ENCODE peak calls at places on chromosomes 2 and 18, in six cellular contexts. B, M, F, J, K and L are unnamed samples.

GRCh38 chr2:209808521-209808920 is 36.9 kb downstream of the UNC80 start:
- DNase-seq in K (no peak), F (no peak), B (no peak), J (no peak), M (no peak), L (no peak)

GRCh38 chr2:128310094-128310716 is 8.5 kb downstream of the HS6ST1 start:
- DNase-seq in M (peak), J (no peak), B (no peak), F (no peak), K (no peak), L (no peak)

GRCh38 chr2:209840434-209840833 is 68.8 kb downstream of the UNC80 start:
- DNase-seq in M (no peak), J (no peak), B (no peak), K (no peak), F (no peak), L (no peak)

GRCh38 chr2:32838418-32838817 is 108.3 kb upstream of the LTBP1 start:
- DNase-seq in K (no peak), B (no peak), F (no peak), J (no peak), M (no peak), L (no peak)

GRCh38 chr2:231123362-231123898 is 1.4 kb downstream of the HTR2B start:
- DNase-seq in K (no peak), F (no peak), J (no peak), M (no peak), B (no peak), L (peak)

GRCh38 chr2:159438720-159439353 is 152.3 kb upstream of the WDSUB1 start:
- DNase-seq in B (no peak), F (no peak), K (no peak), M (no peak), J (no peak), L (no peak)

GRCh38 chr18:22214731-22215528 is 45.5 kb downstream of the GATA6 start:
- DNase-seq in B (no peak), F (no peak), J (no peak), K (no peak), M (no peak), L (peak)

GRCh38 chr2:180670302-180671003 is 310.0 kb upstream of the UBE2E3 start:
- DNase-seq in F (no peak), M (no peak), B (no peak), K (no peak), J (no peak), L (peak)

GRCh38 chr18:7116001-7116831 is 1.4 kb downstream of the LAMA1 start:
- DNase-seq in K (no peak), M (peak), F (no peak), J (no peak), B (no peak), L (peak)

GRCh38 chr2:240881913-240882312 is 13.3 kb downstream of the AGXT start:
- DNase-seq in B (peak), F (no peak), J (no peak), K (no peak), M (peak), L (no peak)

GRCh38 chr2:223488814-223489213 is 113.3 kb downstream of the SCG2 start:
- DNase-seq in F (no peak), M (no peak), K (no peak), B (no peak), J (no peak), L (peak)

GRCh38 chr2:224579411-224579810 is 5.8 kb downstream of the CUL3 start:
- DNase-seq in B (no peak), K (no peak), J (no peak), M (no peak), F (no peak), L (peak)

GRCh38 chr2:220499281-220499680 is 871.9 kb downstream of the SLC4A3 start:
- DNase-seq in J (no peak), M (no peak), F (no peak), B (no peak), K (no peak), L (peak)

GRCh38 chr2:166335284-166335683 is 40.5 kb downstream of the SCN9A start:
- DNase-seq in M (no peak), F (no peak), J (no peak), K (no peak), B (no peak), L (no peak)

GRCh38 chr2:196331816-196332215 is 160.4 kb upstream of the STK17B start:
- DNase-seq in M (no peak), J (no peak), K (peak), F (no peak), B (no peak), L (no peak)

GRCh38 chr2:12389354-12390045 is 327.2 kb upstream of the TRIB2 start:
- DNase-seq in B (no peak), K (no peak), F (no peak), J (no peak), M (no peak), L (no peak)

GRCh38 chr2:46075848-46076247 is 221.4 kb upstream of the EPAS1 start:
- DNase-seq in M (no peak), B (no peak), K (no peak), J (no peak), F (no peak), L (no peak)

GRCh38 chr18:34633368-34633767 is 76.7 kb upstream of the DTNA start:
- DNase-seq in M (no peak), F (no peak), B (no peak), J (no peak), K (no peak), L (no peak)

GRCh38 chr2:30152385-30152784 is 5.6 kb downstream of the YPEL5 start:
- DNase-seq in F (no peak), K (no peak), M (no peak), J (no peak), B (no peak), L (no peak)

GRCh38 chr18:25726278-25726677 is 364.1 kb downstream of the SS18 start:
- DNase-seq in B (no peak), K (no peak), M (peak), J (no peak), F (no peak), L (no peak)

GRCh38 chr18:25075793-25076192 is 276.2 kb downstream of the ZNF521 start:
- DNase-seq in M (no peak), F (no peak), J (no peak), K (no peak), B (no peak), L (no peak)

GRCh38 chr18:13809521-13810252 is 14.3 kb upstream of the MC5R start:
- DNase-seq in M (no peak), B (no peak), J (no peak), F (no peak), K (no peak), L (no peak)